ENCODE peak calls at places on chromosomes 5 and 9, in six cellular contexts. Q, M, P, X, N and U are unnamed samples.

GRCh38 chr5:139105621-139106071 is 92.5 kb downstream of the SIL1 start:
- DNase-seq in Q (no peak), M (no peak), P (peak), X (peak), N (no peak), U (no peak)

GRCh38 chr5:112742424-112742823 is 4.7 kb downstream of the APC start:
- DNase-seq in Q (peak), M (no peak), P (no peak), X (no peak), N (no peak), U (no peak)

GRCh38 chr5:16345454-16345853 is 120.1 kb downstream of the ZNF622 start:
- DNase-seq in Q (no peak), M (no peak), P (no peak), X (no peak), N (no peak), U (no peak)

GRCh38 chr5:14171621-14172020 is 28.5 kb downstream of the TRIO start:
- DNase-seq in Q (no peak), M (no peak), P (no peak), X (no peak), N (no peak), U (no peak)

GRCh38 chr9:90642570-90643539 is at the start of gene DIRAS2:
- DNase-seq in Q (peak), M (peak), P (peak), X (peak), N (no peak), U (no peak)

GRCh38 chr9:124392855-124393460 is 22.3 kb downstream of the PSMB7 start:
- DNase-seq in Q (peak), M (no peak), P (peak), X (peak), N (no peak), U (peak)

GRCh38 chr9:70677336-70677735 is 262.9 kb upstream of the KLF9 start:
- DNase-seq in Q (no peak), M (no peak), P (no peak), X (no peak), N (no peak), U (no peak)

GRCh38 chr5:88734983-88735382 is 148.0 kb downstream of the MEF2C start:
- DNase-seq in Q (peak), M (no peak), P (no peak), X (no peak), N (no peak), U (no peak)

GRCh38 chr9:91711755-91712591 is 238.1 kb downstream of the ROR2 start:
- DNase-seq in Q (peak), M (no peak), P (no peak), X (peak), N (peak), U (no peak)

GRCh38 chr5:54438601-54439399 is 16.7 kb upstream of the HSPB3 start:
- DNase-seq in Q (no peak), M (no peak), P (no peak), X (no peak), N (no peak), U (no peak)

GRCh38 chr5:3827624-3828023 is 232.0 kb downstream of the IRX1 start:
- DNase-seq in Q (no peak), M (no peak), P (no peak), X (no peak), N (no peak), U (no peak)

GRCh38 chr5:128259530-128260145 is 176.1 kb downstream of the SLC12A2 start:
- DNase-seq in Q (peak), M (peak), P (no peak), X (no peak), N (no peak), U (no peak)

GRCh38 chr5:499233-500209 is 24.7 kb downstream of the SLC9A3 start:
- DNase-seq in Q (no peak), M (no peak), P (no peak), X (no peak), N (no peak), U (no peak)

GRCh38 chr9:132749316-132749715 is 79.1 kb downstream of the GTF3C4 start:
- DNase-seq in Q (no peak), M (no peak), P (no peak), X (no peak), N (no peak), U (no peak)